ENCODE peak calls at places on chromosomes 5 and 9, in six cellular contexts. H is bronchial epithelial cell, E is astrocyte of the spinal cord, R is AG09309, I is lung, X is dorsolateral prefrontal cortex. W is an unnamed sample.

GRCh38 chr5:34563951-34564705 is 92.0 kb upstream of the RAI14 start:
- DNase-seq in H (no peak), E (peak; percentile 71), R (no peak), I (no peak), X (no peak), W (peak; percentile 67)

GRCh38 chr9:64773491-64773931 is 511.5 kb downstream of the FOXD4L5 start:
- DNase-seq in H (no peak), E (peak; percentile 58), R (no peak), I (no peak), X (no peak), W (no peak)

GRCh38 chr9:118170032-118170955 is 466.1 kb downstream of the TLR4 start:
- DNase-seq in H (peak; percentile 44), E (peak; percentile 49), R (no peak), I (no peak), X (peak; percentile 53), W (peak; percentile 24)

GRCh38 chr9:137778336-137778735 is 99.2 kb upstream of the CACNA1B start:
- DNase-seq in H (no peak), E (no peak), R (no peak), I (no peak), X (no peak), W (no peak)

GRCh38 chr5:107826311-107827000 is 155.7 kb upstream of the EFNA5 start:
- DNase-seq in H (no peak), E (no peak), R (no peak), I (no peak), X (no peak), W (no peak)

GRCh38 chr9:37187713-37188439 is 67.5 kb downstream of the ZCCHC7 start:
- DNase-seq in H (no peak), E (peak; percentile 40), R (no peak), I (no peak), X (no peak), W (no peak)

GRCh38 chr9:128689820-128690683 is 1.0 kb downstream of the SET start:
- DNase-seq in H (no peak), E (peak; percentile 42), R (no peak), I (no peak), X (no peak), W (peak; percentile 51)

GRCh38 chr9:137814841-137815240 is 62.7 kb upstream of the CACNA1B start:
- DNase-seq in H (no peak), E (no peak), R (no peak), I (no peak), X (no peak), W (no peak)

GRCh38 chr9:24071736-24072135 is 245.7 kb upstream of the ELAVL2 start:
- DNase-seq in H (peak; percentile 0), E (no peak), R (no peak), I (no peak), X (no peak), W (no peak)

DNA sequence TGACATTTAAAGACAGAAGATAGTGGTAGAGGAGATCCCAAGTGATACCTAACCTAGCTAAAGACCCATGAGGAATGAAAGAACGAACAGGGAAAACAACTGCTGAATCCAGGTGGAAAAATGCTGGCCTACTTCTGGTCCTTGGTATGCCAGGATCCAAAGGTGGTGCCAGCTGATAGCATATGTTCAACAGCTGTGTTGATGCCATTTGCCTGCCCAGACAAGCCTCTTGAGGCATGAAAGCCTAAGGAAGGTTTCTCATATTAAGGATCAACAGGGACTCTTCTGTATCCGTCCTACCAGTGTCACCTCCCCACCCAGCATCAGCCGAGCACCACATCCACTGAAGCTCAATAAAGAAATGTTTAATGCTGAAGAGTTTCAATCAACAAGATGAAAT is 225.7 kb upstream of the DMRT1 start:
- DNase-seq in H (peak; percentile 79), E (no peak), R (no peak), I (no peak), X (no peak), W (no peak)
- TF ChIP-seq CTCF in H (no peak), E (no peak), R (no peak), I (no peak), X (no peak), W (no peak)

DNA sequence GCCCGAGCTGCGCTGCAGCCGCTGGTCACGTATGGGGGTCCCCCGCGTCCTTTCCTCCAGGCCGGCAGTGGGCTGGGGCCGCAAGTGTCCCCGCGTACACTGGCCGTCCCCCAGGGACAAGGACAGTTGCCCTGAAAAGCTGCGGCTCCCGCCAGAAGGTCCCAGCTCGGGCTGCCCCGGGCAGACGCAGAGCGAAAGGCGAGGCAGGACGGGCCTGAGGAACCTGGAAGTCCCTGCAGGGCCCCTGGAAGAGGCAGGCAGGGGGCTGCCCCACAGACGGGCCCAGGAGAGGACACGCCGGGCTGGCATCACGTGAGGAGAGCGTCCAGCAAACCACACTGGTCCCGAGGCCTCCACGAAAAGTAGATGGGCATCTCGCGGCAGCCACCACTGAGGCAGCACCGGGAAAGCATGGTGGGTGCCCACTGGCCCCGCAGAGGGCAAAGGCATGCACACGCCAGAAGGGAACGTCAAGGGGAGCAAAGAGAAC is 3.2 kb upstream of the NKD2 start:
- DNase-seq in H (no peak), E (no peak), R (no peak), I (peak; percentile 27), X (no peak), W (no peak)
- H3K4me3 ChIP-seq in H (no peak overlapping the region), E (no peak overlapping the region), R (no peak overlapping the region), I (no peak overlapping the region), X (peak overlapping the region; percentile 59), W (no peak overlapping the region)

DNA sequence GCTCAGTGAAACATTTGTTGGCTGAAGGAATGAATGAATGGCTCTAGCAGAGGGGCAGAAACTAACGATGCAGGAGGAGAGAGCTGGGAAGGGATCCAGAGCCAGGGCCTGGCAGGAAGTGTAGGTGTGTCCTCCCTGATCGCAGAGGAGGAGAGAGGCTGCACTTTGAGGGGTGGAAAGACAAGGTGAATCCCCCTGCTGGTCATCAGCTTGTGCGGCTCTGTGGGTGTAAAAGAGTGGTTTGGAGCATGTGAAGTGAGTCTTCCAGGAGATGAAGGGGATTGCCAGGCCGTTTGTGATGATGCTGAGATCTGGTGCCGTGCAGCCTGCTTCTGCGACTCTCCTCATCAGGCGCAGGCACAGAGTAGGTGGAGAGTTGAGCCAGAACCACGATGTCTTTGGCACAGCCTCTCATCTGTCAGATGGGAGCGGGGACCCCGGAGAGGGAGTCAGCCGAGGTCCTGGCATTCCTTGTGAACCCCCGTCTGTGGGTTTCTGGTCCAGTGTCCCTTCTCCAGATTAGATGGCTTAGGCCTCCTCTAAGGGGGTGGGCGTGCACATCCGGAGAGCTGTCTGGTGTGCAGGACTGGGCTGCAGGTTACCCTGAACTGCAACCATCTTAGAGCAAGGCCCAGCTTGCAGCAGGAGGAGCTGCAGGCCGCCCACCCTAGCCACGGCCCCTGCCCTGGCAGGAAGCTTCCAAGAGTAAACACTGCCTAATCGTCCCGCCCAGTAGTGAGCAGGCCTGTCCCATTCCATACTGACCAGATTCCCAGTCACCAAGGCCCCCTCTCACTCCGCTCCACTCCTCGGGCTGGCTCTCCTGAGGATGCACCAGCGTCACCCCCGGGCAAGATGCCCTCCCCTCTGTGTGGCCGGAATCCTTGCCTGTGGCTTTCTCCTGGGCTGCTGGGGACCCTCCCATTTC is at the start of gene ADAMTS13:
- DNase-seq in H (peak; percentile 17), E (no peak), R (no peak), I (no peak), X (no peak), W (no peak)
- TF ChIP-seq CTCF in H (no peak), E (peak; percentile 28), R (peak; percentile 15), I (no peak), X (no peak), W (no peak)

GRCh38 chr5:33322632-33323031 is 118.1 kb upstream of the TARS1 start:
- DNase-seq in H (no peak), E (no peak), R (no peak), I (no peak), X (no peak), W (no peak)

GRCh38 chr5:33321026-33321425 is 119.7 kb upstream of the TARS1 start:
- DNase-seq in H (peak; percentile 95), E (peak; percentile 94), R (peak; percentile 99), I (peak; percentile 30), X (no peak), W (peak; percentile 100)

GRCh38 chr5:33317271-33317670 is 123.5 kb upstream of the TARS1 start:
- DNase-seq in H (peak; percentile 89), E (peak; percentile 68), R (no peak), I (no peak), X (no peak), W (peak; percentile 79)

GRCh38 chr5:33319151-33319550 is 121.6 kb upstream of the TARS1 start:
- DNase-seq in H (no peak), E (no peak), R (no peak), I (no peak), X (no peak), W (no peak)

GRCh38 chr5:33319841-33320240 is 120.9 kb upstream of the TARS1 start:
- DNase-seq in H (no peak), E (peak; percentile 41), R (no peak), I (no peak), X (no peak), W (peak; percentile 76)
- H3K4me3 ChIP-seq in H (no peak overlapping the region), E (no peak overlapping the region), R (no peak overlapping the region), I (no peak overlapping the region), X (no peak overlapping the region), W (no peak overlapping the region)

GRCh38 chr5:16741007-16741406 is 124.2 kb upstream of the RETREG1 start:
- DNase-seq in H (peak; percentile 91), E (peak; percentile 14), R (no peak), I (no peak), X (no peak), W (peak; percentile 69)
- TF ChIP-seq CTCF in H (no peak), E (no peak), R (no peak), I (no peak), X (peak; percentile 36), W (no peak)

DNA sequence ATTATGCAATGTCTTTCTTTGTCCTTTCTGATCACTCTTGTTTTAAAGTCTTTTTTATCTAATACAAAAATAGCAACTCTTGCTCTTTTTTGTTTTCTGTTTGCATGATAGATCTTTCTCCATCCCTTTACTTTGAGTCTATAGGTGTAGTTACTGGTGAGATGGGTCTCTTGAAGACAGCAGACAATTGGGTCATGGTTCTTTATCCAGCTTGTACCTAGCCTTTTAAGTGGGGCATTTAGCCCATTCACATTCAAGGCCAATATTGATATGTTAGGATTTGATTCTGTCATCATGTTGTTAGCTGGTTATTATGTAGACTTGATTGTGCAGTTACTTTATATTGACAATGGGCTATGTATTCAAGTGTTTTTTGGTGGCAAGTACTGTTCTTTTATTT is 245.9 kb upstream of the TARS1 start:
- DNase-seq in H (no peak), E (no peak), R (no peak), I (no peak), X (no peak), W (no peak)
- H3K4me3 ChIP-seq in H (no peak overlapping the region), E (no peak overlapping the region), R (no peak overlapping the region), I (no peak overlapping the region), X (no peak overlapping the region), W (no peak overlapping the region)

W was measured in fibroblast of pulmonary artery.